ENCODE peak calls at places on chromosomes 13 and 19, in eight cellular contexts. M is ovary; Y is aorta; U is CD8-positive, alpha-beta T cell; N is MG63; F is esophagus squamous epithelium; L is cardiac muscle cell; B is brain microvascular endothelial cell. X is an unnamed sample. For H3K27me3, the result is how much of the 10 kb centered on the place peaks cover.

GRCh38 chr19:38093587-38093986 is 130.4 kb downstream of the DPF1 start:
- DNase-seq in Y (no peak), B (no peak), M (no peak), U (no peak), N (no peak), L (no peak), F (no peak), X (no peak)

GRCh38 chr13:26022538-26023292 is 29.1 kb downstream of the SHISA2 start:
- DNase-seq in M (no peak), F (no peak), Y (peak), U (no peak), N (peak), L (peak), B (peak), X (no peak)

GRCh38 chr19:53365899-53366493 is 491 bp downstream of the ZNF525 start:
- DNase-seq in N (peak), M (peak), Y (no peak), B (peak), U (peak), F (no peak), L (peak), X (no peak)

GRCh38 chr13:75481176-75482069 is 546 bp downstream of the TBC1D4 start:
- DNase-seq in U (peak), M (peak), B (no peak), N (peak), F (no peak), Y (peak), L (peak), X (no peak)

GRCh38 chr13:36431204-36432105 is 840 bp upstream of the CCNA1 start:
- DNase-seq in Y (no peak), B (no peak), F (no peak), L (peak), U (no peak), N (peak), M (peak), X (no peak)

GRCh38 chr13:26656919-26657318 is 99.4 kb downstream of the WASF3 start:
- DNase-seq in U (no peak), B (peak), F (no peak), N (no peak), L (peak), Y (no peak), M (no peak), X (no peak)

GRCh38 chr13:49329831-49330545 is 82.3 kb downstream of the CDADC1 start:
- DNase-seq in F (no peak), Y (no peak), L (peak), N (no peak), U (no peak), B (no peak), M (peak), X (no peak)

GRCh38 chr19:8699908-8700307 is 1.3 kb upstream of the ACTL9 start:
- DNase-seq in N (no peak), U (no peak), L (no peak), Y (no peak), F (no peak), M (no peak), B (no peak), X (no peak)

GRCh38 chr19:35746556-35746955 is 1.1 kb downstream of the PSENEN start:
- DNase-seq in M (no peak), U (peak), N (no peak), F (no peak), Y (no peak), L (no peak), B (no peak), X (no peak)

GRCh38 chr13:30373727-30374126 is 48.6 kb upstream of the UBE2L5 start:
- DNase-seq in Y (peak), B (no peak), L (no peak), U (peak), M (no peak), N (no peak), F (peak), X (no peak)

GRCh38 chr13:30375436-30375835 is 46.9 kb upstream of the UBE2L5 start:
- DNase-seq in U (no peak), Y (no peak), F (no peak), L (no peak), M (no peak), N (no peak), B (no peak), X (no peak)

GRCh38 chr13:30381049-30381448 is 41.2 kb upstream of the UBE2L5 start:
- DNase-seq in N (no peak), U (no peak), F (no peak), L (no peak), B (no peak), M (no peak), Y (no peak), X (no peak)

GRCh38 chr13:30376426-30377311 is 45.6 kb upstream of the UBE2L5 start:
- DNase-seq in F (peak), U (peak), N (no peak), B (no peak), L (peak), M (no peak), Y (no peak), X (no peak)

DNA sequence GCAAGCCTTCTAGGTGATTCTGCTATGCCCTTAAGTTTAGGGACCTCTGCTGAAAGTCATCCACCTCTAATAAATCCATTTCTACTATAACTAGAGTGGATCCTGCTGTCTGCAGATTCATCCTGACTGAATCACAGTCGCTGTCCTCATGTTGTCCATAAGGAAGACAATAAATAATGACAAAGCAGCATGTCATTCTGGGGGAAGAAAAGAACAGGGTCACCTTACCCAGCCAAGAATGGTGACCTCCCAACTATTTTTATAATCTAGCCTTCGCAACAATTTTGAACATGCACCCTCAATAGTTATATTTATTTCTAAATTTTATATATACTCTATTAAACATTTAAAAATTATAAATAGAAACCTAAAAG is 45.0 kb upstream of the UBE2L5 start:
- DNase-seq in Y (no peak), U (no peak), N (no peak), F (no peak), L (no peak), B (no peak), M (no peak), X (no peak)
- H3K27me3 ChIP-seq in Y (under half), U (under half), N (under half), F (under half), L (under half), B (under half), M (under half), X (under half)

DNA sequence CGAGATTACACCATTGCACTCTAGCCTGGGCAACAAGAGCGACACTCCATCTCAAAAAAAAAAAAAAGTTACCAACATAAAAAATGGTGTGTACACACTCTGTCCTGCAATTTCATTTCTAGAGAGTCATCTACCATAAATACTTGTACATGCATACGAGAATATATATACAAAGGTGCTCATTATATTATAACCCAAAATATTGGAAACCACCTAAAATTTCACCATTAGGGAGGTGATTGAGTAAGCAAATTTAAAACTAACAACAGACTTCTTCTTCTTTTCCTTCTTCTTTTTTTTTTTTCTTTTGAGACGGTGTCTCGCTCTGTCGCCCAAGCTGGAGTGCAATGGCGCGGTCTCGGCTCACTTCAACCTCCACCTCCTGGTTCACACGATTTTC is 7.4 kb upstream of the C5AR1 start:
- DNase-seq in F (no peak), L (no peak), U (no peak), Y (no peak), N (no peak), M (no peak), B (no peak), X (no peak)
- H3K27me3 ChIP-seq in F (under half), L (under half), U (under half), Y (under half), N (under half), M (under half), B (under half), X (under half)

GRCh38 chr19:31355330-31356289 is 6.4 kb upstream of the TSHZ3 start:
- DNase-seq in N (no peak), F (no peak), L (no peak), M (no peak), U (no peak), Y (no peak), B (no peak), X (no peak)
- H3K27me3 ChIP-seq in N (under half), F (under half), L (half or more), M (under half), U (half or more), Y (under half), B (under half), X (half or more)

DNA sequence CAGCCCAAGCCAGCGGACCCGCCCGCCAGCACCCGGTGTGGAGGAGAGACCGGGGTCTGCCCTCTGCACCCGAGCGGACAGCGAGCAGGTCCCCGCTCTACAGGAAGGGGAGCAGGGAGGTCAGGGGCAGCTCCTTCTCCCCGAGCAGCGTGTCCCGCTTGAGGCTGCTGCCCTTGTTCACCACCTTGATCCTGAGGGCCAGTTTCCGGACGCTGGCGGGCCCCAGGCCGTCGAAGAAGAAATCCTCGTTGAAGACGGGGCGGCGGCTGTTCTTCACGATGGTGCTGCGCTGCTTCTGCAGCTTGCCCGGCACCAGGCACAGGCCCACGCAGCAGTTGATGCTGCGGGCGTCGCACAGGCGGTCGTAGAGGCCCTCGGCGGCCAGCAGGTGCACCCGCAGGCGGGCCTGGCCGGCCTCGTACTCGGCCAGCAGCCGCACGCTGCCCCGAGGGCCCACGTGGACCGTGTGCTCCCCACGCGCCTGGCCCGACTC is 1.9 kb downstream of the C2CD4C start:
- DNase-seq in U (no peak), M (peak), N (no peak), L (no peak), F (no peak), B (no peak), Y (peak), X (no peak)
- H3K27me3 ChIP-seq in U (under half), M (under half), N (under half), L (under half), F (under half), B (under half), Y (under half), X (under half)

GRCh38 chr13:112928020-112928931 is 40.7 kb upstream of the MCF2L start:
- DNase-seq in F (no peak), Y (no peak), U (no peak), B (no peak), L (no peak), N (no peak), M (peak), X (no peak)

GRCh38 chr13:112930192-112930591 is 38.8 kb upstream of the MCF2L start:
- DNase-seq in Y (no peak), F (no peak), N (no peak), B (no peak), L (no peak), U (no peak), M (no peak), X (no peak)

GRCh38 chr13:112928958-112929777 is 39.8 kb upstream of the MCF2L start:
- DNase-seq in M (peak), N (no peak), L (no peak), Y (peak), B (peak), U (no peak), F (no peak), X (no peak)

GRCh38 chr13:112931028-112931934 is 37.7 kb upstream of the MCF2L start:
- DNase-seq in F (no peak), N (peak), M (peak), U (no peak), L (peak), Y (no peak), B (peak), X (peak)

GRCh38 chr13:112929778-112930055 is 39.3 kb upstream of the MCF2L start:
- DNase-seq in F (no peak), M (no peak), B (no peak), Y (no peak), N (no peak), U (no peak), L (no peak), X (no peak)
- H3K27me3 ChIP-seq in F (under half), M (under half), B (under half), Y (under half), N (under half), U (under half), L (under half), X (under half)

DNA sequence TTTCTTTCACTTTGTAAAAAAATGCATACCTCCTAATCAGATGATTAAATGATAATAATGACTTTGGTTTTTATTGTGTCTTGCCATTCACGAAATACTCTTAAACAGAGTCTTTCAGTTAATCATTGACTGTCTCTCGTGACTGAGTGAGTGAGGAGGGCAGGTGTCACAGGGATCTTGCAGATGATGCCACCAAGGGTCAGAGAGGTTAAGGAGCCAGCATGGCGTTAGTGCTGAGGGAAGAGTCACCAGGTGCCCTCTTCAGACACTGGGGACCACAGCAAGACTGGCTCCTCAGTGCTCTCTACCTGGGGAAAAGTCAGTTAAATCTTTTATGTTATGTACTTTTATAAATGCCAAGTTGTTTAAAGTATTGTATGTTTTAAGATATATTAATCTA is 8.1 kb downstream of the GPATCH1 start:
- DNase-seq in F (no peak), Y (no peak), U (no peak), B (no peak), L (no peak), N (no peak), M (no peak), X (no peak)
- H3K27me3 ChIP-seq in F (under half), Y (under half), U (under half), B (under half), L (under half), N (under half), M (under half), X (under half)

DNA sequence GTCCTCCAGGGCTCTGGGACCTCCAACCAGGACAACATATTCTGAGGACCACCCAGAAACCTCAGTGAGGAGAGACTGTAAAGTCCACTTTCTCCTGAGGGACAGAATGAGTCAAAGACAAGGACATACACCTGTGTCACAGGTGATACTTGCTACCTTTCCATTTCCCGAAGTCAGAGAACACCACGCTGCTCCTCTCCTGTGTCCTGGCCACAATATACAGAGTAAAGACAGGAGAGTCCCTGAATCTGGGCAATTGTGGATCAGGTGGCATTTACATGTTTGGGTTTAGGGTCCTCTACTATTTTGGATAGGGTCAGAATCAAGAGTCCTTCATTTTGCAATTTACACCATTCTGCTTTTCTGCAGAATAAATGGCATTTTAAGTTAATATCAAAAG is 4.9 kb downstream of the MED26 start:
- DNase-seq in M (no peak), Y (no peak), N (no peak), B (no peak), L (no peak), F (no peak), U (no peak), X (no peak)
- H3K27me3 ChIP-seq in M (under half), Y (under half), N (under half), B (under half), L (under half), F (under half), U (under half), X (under half)

GRCh38 chr13:24685314-24685713 is 5.1 kb downstream of the ATP12A start:
- DNase-seq in B (no peak), M (no peak), Y (no peak), L (no peak), U (no peak), N (no peak), F (no peak), X (no peak)

GRCh38 chr13:24683370-24683769 is 3.2 kb downstream of the ATP12A start:
- DNase-seq in N (no peak), U (no peak), L (no peak), B (no peak), Y (no peak), F (no peak), M (no peak), X (no peak)

GRCh38 chr13:24682353-24682752 is 2.1 kb downstream of the ATP12A start:
- DNase-seq in N (no peak), Y (no peak), U (no peak), F (no peak), B (no peak), M (no peak), L (no peak), X (no peak)

GRCh38 chr13:24684600-24684998 is 4.4 kb downstream of the ATP12A start:
- DNase-seq in Y (no peak), L (no peak), N (peak), B (no peak), F (no peak), U (peak), M (no peak), X (no peak)

DNA sequence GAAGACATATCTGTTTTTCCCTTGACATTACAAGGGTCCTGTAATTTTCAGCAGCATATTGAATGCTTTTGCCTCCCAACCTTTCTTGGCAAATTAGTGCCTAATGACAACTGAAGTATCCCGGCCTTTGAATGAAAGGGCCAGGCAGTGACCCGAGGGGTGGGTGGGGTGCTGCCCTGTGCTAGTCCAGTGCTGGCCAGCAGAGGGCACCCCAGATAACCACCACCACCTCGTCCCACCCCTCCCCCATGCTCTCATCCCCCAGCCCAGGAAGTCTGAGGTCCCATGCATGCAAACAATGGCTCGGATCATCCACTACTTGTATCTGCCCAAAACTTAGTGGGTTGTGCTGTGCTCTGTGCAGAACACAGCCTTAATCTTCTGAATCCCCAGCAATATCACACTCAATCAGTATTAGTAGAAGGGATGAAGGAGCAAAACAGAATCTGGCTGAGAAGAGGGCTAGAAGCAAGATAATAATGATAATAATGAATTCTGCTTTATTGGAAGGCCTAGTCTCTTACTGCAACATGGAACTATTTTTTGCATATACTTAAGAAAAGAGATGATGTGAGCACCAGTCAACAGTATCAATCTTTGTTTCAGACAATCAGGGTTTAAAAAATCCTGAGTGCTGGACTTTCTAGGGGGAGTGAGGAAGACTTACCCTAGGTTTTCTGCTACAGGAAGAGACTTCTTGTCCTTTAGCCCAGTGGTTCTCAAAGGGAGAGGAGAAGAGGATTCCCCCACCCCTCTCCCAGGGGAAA is 3.8 kb downstream of the ATP12A start:
- DNase-seq in Y (no peak), F (no peak), N (peak), L (peak), M (no peak), U (peak), B (peak), X (peak)
- H3K27me3 ChIP-seq in Y (under half), F (under half), N (under half), L (under half), M (under half), U (under half), B (under half), X (under half)

DNA sequence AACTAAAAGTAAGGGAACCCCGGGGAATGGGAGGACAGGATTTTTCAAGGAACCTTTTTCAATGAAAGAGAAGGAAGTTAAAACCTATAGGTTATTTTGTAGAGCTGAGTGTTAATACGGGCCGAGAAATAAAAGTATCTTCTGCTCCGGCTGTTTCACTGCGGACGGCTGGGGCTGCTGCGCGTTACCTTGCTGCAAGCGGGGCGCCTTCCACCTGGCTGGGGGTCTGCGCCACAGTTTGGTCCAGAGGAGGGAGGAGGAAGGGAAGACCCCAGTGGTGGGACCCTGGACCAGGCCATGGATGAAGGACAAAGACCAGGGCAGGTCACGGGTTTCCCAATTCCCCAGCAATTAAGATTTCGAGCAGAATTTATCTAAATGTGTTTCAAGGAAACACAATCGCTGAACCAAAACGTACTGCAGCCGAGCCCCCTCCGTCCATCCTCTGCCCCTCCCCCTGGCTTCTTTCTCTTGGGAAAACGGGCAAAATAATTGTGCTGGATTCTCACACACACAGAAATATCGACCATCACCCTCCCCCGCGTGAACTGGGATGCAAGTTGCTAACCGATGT is 2.9 kb downstream of the SOX1 start:
- DNase-seq in F (no peak), M (no peak), Y (no peak), L (no peak), N (no peak), U (no peak), B (no peak), X (no peak)
- H3K27me3 ChIP-seq in F (under half), M (under half), Y (under half), L (half or more), N (under half), U (under half), B (half or more), X (half or more)

GRCh38 chr19:41939861-41940442 is 11.7 kb upstream of the ERFL start:
- DNase-seq in L (peak), B (no peak), F (no peak), N (no peak), U (peak), M (no peak), Y (no peak), X (no peak)
- H3K27me3 ChIP-seq in L (half or more), B (under half), F (under half), N (under half), U (under half), M (under half), Y (under half), X (under half)